ENCODE peak calls at places on chromosomes 7 and 10, in four cellular contexts. A is GM12878, O is K562, L is HepG2. I is an unnamed sample.

GRCh38 chr7:134364619-134365037 is 47.9 kb upstream of the SLC35B4 start:
- DNase-seq in O (no peak), A (no peak), L (peak; percentile 59), I (no peak)

GRCh38 chr10:78250313-78251040 is 216.8 kb downstream of the RPS24 start:
- DNase-seq in L (no peak), O (no peak), A (no peak), I (no peak)

GRCh38 chr7:74182453-74183090 is 8.4 kb downstream of the EIF4H start:
- DNase-seq in A (no peak), L (no peak), O (no peak), I (no peak)

GRCh38 chr10:131880016-131880590 is 20.7 kb upstream of the PPP2R2D start:
- DNase-seq in A (no peak), L (no peak), O (no peak), I (no peak)

GRCh38 chr10:127854769-127855583 is 37.8 kb downstream of the CLRN3 start:
- DNase-seq in L (no peak), O (no peak), A (no peak), I (no peak)

GRCh38 chr10:112535432-112536038 is 88.5 kb downstream of the VTI1A start:
- DNase-seq in O (no peak), L (peak; percentile 26), A (no peak), I (no peak)

GRCh38 chr10:120477723-120478270 is 20.8 kb downstream of the PLPP4 start:
- DNase-seq in O (no peak), A (no peak), L (no peak), I (no peak)

GRCh38 chr7:155270876-155271275 is 26.8 kb upstream of the INSIG1 start:
- DNase-seq in L (no peak), O (no peak), A (no peak), I (no peak)

GRCh38 chr10:3263747-3264146 is 91.2 kb upstream of the PITRM1 start:
- DNase-seq in O (no peak), L (no peak), A (no peak), I (no peak)

GRCh38 chr10:71512213-71512745 is 115.6 kb downstream of the CDH23 start:
- DNase-seq in O (no peak), A (no peak), L (no peak), I (no peak)

GRCh38 chr7:139231513-139232376 is 708 bp downstream of the UBN2 start:
- DNase-seq in A (no peak), L (peak; percentile 58), O (peak; percentile 82), I (peak; percentile 36)
- TF ChIP-seq NR2C2 in A (no peak), L (no peak), O (no peak), I (no peak)

GRCh38 chr7:42770106-42770505 is 141.8 kb downstream of the C7orf25 start:
- DNase-seq in O (no peak), A (no peak), L (no peak), I (no peak)

DNA sequence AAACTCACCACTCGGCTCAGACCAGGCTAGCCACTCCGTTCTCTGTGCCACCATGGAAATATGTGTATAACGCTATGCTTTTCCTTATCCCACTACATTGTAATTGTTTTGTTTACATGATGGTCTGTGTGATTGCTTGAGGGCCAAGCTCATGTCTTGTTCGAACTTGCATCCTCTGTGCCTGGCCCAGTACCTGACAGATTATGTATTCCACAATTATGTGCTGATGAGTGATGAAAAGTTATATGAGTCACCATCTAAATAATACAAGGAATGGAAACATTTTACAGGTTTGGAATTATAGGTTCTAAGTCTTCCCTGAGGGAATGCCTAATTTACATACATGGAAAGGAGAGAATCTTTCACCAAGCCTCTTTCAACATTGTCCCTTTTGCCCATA is 137.4 kb downstream of the C7orf25 start:
- DNase-seq in L (no peak), O (no peak), A (no peak), I (no peak)
- TF ChIP-seq NR2C2 in L (no peak), O (no peak), A (no peak), I (no peak)

DNA sequence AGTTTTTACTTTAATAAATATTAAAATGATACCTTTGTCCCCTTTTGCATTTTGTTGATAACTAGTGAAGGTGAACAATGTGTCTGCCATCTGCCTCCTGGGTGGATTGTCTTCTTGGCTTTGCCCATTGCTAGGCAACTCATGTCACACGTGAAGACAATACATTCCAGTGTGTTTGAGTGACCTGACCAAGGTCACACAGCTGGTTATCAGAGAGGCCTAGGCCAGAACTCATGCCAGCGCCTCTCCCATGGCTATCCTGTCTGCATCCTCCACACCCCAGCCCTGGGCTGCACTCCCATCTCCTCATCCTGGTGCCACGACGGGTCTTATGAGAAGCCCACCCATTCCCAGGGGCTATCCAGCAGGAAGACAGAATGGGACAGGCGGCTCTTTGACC is 108.7 kb downstream of the PLCE1 start:
- DNase-seq in O (no peak), A (no peak), L (peak; percentile 13), I (no peak)
- TF ChIP-seq NR2C2 in O (no peak), A (no peak), L (no peak), I (no peak)

DNA sequence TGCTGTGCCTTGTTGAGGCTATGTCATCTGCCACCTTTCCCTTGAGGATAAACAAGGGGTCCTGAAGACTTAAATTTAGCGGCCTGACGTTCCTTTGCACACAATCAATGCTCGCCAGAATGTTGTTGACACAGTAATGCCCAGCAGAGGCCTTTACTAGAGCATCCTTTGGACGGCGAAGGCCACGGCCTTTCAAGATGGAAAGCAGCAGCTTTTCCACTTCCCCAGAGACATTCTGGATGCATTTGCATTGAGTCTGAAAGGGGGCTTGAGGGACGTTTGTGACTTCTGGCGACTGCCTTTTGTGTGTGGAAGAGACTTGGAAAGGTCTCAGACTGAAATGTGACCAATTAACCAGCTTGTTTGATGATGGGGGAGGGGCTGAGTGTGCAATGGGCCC is 52.5 kb downstream of the VWA2 start:
- DNase-seq in O (no peak), L (no peak), A (no peak), I (no peak)
- TF ChIP-seq NR2C2 in O (no peak), L (no peak), A (no peak), I (no peak)

GRCh38 chr7:105011771-105012502 is 2.1 kb upstream of the KMT2E start:
- DNase-seq in L (no peak), O (no peak), A (no peak), I (no peak)

GRCh38 chr7:105010538-105011523 is 3.2 kb upstream of the KMT2E start:
- DNase-seq in O (no peak), L (no peak), A (no peak), I (no peak)

GRCh38 chr7:105012503-105013282 is 1.3 kb upstream of the KMT2E start:
- DNase-seq in L (peak; percentile 94), A (peak; percentile 97), O (peak; percentile 99), I (peak; percentile 97)

GRCh38 chr7:105007298-105007697 is 6.7 kb upstream of the KMT2E start:
- DNase-seq in L (no peak), O (no peak), A (no peak), I (no peak)

DNA sequence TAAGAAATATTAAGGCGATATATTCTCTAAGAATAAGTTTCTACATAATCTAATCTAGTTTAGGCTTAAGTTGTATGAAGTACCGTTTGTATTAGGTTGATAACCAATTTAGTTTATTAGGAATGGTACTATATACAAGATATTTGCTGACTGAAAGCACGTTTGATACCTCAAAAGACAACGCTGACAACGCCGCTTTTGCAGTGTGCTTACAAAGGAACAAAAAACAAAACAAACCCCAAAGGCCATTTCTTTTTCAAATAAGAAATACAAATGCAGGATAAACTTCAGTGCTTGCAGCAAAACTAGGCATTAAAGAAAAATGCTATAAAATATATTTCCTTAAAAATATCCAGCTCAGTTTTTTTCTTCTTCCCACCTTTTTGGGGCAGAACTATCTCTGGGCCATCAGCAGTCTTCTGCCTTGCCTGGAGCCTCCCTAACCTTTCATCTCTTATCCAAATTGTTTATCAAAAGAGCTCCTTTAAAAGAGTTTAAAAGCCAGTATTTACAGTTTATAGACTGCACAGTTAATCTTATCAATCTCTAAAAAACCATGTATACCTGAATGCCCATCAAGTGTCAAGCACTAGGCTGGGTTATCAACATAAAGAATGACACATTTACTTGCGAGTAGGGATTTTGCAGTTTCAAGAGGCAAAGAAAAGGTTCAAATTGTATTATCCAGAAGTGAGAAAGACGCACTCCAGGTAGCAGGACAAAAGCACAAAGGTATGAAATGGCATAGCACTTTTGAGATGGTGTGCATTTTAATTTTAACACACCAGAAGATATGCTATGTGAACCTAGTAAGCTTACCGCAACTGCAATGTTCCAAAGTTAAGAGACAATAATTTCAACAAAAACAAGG is 4.1 kb upstream of the KMT2E start:
- DNase-seq in A (no peak), O (no peak), L (no peak), I (no peak)
- TF ChIP-seq NR2C2 in A (no peak), O (no peak), L (no peak), I (no peak)

I was measured in WTC11.